ENCODE peak calls at places on chromosomes 6 and 20, in seven cellular contexts. One of them, this sample, is unnamed.

GRCh38 chr6:33696538-33697518 is 14.7 kb downstream of the UQCC2 start:
- DNase-seq in RWPE2: peak
- DNase-seq in cardiac fibroblast: peak
- DNase-seq in lung: peak
- DNase-seq in astrocyte of the cerebellum: peak
- DNase-seq in AG10803: peak
- DNase-seq in left lung: no peak
- DNase-seq in this sample: peak

GRCh38 chr6:17580518-17581048 is 19.5 kb upstream of the FAM8A1 start:
- DNase-seq in RWPE2: no peak
- DNase-seq in cardiac fibroblast: peak
- DNase-seq in lung: peak
- DNase-seq in astrocyte of the cerebellum: peak
- DNase-seq in AG10803: peak
- DNase-seq in left lung: peak
- DNase-seq in this sample: no peak

GRCh38 chr6:111764238-111765182 is 108.7 kb downstream of the FYN start:
- DNase-seq in RWPE2: no peak
- DNase-seq in cardiac fibroblast: no peak
- DNase-seq in lung: no peak
- DNase-seq in astrocyte of the cerebellum: no peak
- DNase-seq in AG10803: no peak
- DNase-seq in left lung: no peak
- DNase-seq in this sample: no peak

GRCh38 chr6:6895929-6896328 is 211.8 kb upstream of the RREB1 start:
- DNase-seq in RWPE2: no peak
- DNase-seq in cardiac fibroblast: no peak
- DNase-seq in lung: no peak
- DNase-seq in astrocyte of the cerebellum: no peak
- DNase-seq in AG10803: no peak
- DNase-seq in left lung: no peak
- DNase-seq in this sample: no peak

GRCh38 chr6:43698584-43699349 is 11.2 kb upstream of the MRPS18A start:
- DNase-seq in RWPE2: no peak
- DNase-seq in cardiac fibroblast: peak
- DNase-seq in lung: no peak
- DNase-seq in astrocyte of the cerebellum: no peak
- DNase-seq in AG10803: peak
- DNase-seq in left lung: no peak
- DNase-seq in this sample: no peak

GRCh38 chr6:149474108-149474935 is 10.5 kb downstream of the ZC3H12D start:
- DNase-seq in RWPE2: no peak
- DNase-seq in cardiac fibroblast: no peak
- DNase-seq in lung: no peak
- DNase-seq in astrocyte of the cerebellum: no peak
- DNase-seq in AG10803: no peak
- DNase-seq in left lung: no peak
- DNase-seq in this sample: no peak

GRCh38 chr6:14310955-14311354 is 193.4 kb downstream of the CD83 start:
- DNase-seq in RWPE2: no peak
- DNase-seq in cardiac fibroblast: no peak
- DNase-seq in lung: peak
- DNase-seq in astrocyte of the cerebellum: no peak
- DNase-seq in AG10803: no peak
- DNase-seq in left lung: peak
- DNase-seq in this sample: no peak

GRCh38 chr6:14153228-14153627 is 35.7 kb downstream of the CD83 start:
- DNase-seq in RWPE2: no peak
- DNase-seq in cardiac fibroblast: no peak
- DNase-seq in lung: no peak
- DNase-seq in astrocyte of the cerebellum: no peak
- DNase-seq in AG10803: no peak
- DNase-seq in left lung: no peak
- DNase-seq in this sample: no peak

GRCh38 chr6:105545206-105545920 is 142.5 kb upstream of the PREP start:
- DNase-seq in RWPE2: no peak
- DNase-seq in cardiac fibroblast: peak
- DNase-seq in lung: no peak
- DNase-seq in astrocyte of the cerebellum: no peak
- DNase-seq in AG10803: peak
- DNase-seq in left lung: no peak
- DNase-seq in this sample: no peak

DNA sequence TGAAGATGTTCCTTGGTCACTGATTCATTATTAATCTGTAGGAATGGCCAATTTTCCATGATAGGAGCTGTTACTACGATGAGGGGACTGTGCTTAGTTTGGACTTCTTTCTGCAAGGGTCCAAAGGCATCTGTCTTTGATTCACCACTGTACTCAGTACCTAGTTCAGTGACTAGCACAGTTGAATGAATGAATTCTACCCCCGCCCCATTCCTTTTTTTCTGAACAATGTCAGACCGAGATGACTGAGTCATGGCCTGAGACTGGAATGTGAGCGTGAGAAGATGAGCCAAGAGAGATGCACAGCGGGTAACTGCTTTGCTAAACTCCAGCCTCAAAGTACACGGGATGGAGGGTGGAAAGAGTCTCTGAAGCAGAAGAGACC is 419 bp upstream of the SNHG17 start:
- DNase-seq in RWPE2: no peak
- DNase-seq in cardiac fibroblast: peak
- DNase-seq in lung: no peak
- DNase-seq in astrocyte of the cerebellum: peak
- DNase-seq in AG10803: peak
- DNase-seq in left lung: no peak
- DNase-seq in this sample: no peak
- TF ChIP-seq CTCF in RWPE2: peak
- TF ChIP-seq CTCF in cardiac fibroblast: no peak
- TF ChIP-seq CTCF in lung: no peak
- TF ChIP-seq CTCF in astrocyte of the cerebellum: no peak
- TF ChIP-seq CTCF in AG10803: no peak
- TF ChIP-seq CTCF in left lung: no peak
- TF ChIP-seq CTCF in this sample: no peak

DNA sequence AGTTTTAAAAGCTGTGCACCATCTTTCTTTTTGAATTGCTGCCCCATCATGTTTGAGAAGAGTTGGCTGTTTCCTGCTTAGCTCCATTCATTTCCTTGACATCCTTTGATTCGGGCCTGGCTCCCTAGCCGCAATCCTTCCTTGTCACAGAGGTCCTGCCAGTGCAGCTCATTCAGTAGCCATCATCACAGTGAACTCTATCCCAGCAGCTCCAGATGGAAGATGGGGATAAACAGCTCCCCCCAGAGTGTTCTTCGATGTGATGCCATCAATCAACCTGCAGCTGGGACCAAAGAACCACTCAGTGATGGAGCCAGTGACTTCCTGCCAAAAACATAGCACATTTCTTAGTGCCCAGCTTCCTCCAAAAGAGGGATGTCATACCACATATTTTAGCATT is 158.8 kb downstream of the FRK start:
- DNase-seq in RWPE2: no peak
- DNase-seq in cardiac fibroblast: no peak
- DNase-seq in lung: no peak
- DNase-seq in astrocyte of the cerebellum: no peak
- DNase-seq in AG10803: no peak
- DNase-seq in left lung: no peak
- DNase-seq in this sample: no peak
- H3K4me3 ChIP-seq in RWPE2: no peak
- H3K4me3 ChIP-seq in cardiac fibroblast: no peak
- H3K4me3 ChIP-seq in lung: no peak
- H3K4me3 ChIP-seq in astrocyte of the cerebellum: no peak
- H3K4me3 ChIP-seq in AG10803: no peak
- H3K4me3 ChIP-seq in left lung: no peak
- H3K4me3 ChIP-seq in this sample: no peak

GRCh38 chr20:50569864-50570836 is 60.0 kb downstream of the PTPN1 start:
- DNase-seq in RWPE2: peak
- DNase-seq in cardiac fibroblast: peak
- DNase-seq in lung: no peak
- DNase-seq in astrocyte of the cerebellum: no peak
- DNase-seq in AG10803: no peak
- DNase-seq in left lung: no peak
- DNase-seq in this sample: no peak
- TF ChIP-seq CTCF in RWPE2: peak
- TF ChIP-seq CTCF in cardiac fibroblast: peak
- TF ChIP-seq CTCF in lung: no peak
- TF ChIP-seq CTCF in astrocyte of the cerebellum: peak
- TF ChIP-seq CTCF in AG10803: peak
- TF ChIP-seq CTCF in left lung: peak
- TF ChIP-seq CTCF in this sample: peak

DNA sequence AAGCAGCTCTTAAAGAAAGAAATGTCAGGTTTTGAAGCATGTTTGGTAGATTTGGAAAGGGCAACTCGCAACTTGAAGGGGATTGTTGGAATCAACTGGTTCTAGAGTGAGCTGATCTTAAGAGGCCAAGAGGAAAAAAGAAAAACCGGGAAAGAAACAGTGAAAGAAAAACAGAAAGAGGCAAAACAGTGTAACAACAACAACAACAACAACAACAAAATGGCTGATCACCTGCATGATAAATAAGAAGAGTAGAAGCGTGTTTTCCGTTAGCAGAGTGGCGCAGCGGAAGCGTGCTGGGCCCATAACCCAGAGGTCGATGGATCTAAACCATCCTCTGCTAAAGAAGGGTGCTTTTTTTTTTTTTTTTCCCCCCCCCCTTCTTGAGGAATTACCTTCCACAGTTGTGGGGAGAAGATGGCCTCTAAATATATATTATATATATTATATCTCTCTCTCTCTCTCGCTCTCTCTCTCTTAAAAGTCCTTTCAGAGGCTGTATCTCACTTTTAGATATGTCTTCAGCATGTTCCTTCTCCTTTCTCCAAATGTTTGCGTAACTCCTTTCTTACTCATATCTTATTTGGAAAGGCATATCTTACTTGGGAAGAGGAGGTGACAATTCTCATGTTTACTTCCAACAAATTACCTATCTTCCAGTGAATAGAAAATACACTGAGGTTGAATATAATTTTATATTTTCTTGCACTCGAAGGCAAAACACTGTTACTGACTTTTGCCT is 134.4 kb downstream of the OR2B2 start:
- DNase-seq in RWPE2: no peak
- DNase-seq in cardiac fibroblast: peak
- DNase-seq in lung: no peak
- DNase-seq in astrocyte of the cerebellum: no peak
- DNase-seq in AG10803: no peak
- DNase-seq in left lung: no peak
- DNase-seq in this sample: no peak
- H3K4me3 ChIP-seq in RWPE2: no peak
- H3K4me3 ChIP-seq in cardiac fibroblast: no peak
- H3K4me3 ChIP-seq in lung: no peak
- H3K4me3 ChIP-seq in astrocyte of the cerebellum: no peak
- H3K4me3 ChIP-seq in AG10803: no peak
- H3K4me3 ChIP-seq in left lung: no peak
- H3K4me3 ChIP-seq in this sample: peak

DNA sequence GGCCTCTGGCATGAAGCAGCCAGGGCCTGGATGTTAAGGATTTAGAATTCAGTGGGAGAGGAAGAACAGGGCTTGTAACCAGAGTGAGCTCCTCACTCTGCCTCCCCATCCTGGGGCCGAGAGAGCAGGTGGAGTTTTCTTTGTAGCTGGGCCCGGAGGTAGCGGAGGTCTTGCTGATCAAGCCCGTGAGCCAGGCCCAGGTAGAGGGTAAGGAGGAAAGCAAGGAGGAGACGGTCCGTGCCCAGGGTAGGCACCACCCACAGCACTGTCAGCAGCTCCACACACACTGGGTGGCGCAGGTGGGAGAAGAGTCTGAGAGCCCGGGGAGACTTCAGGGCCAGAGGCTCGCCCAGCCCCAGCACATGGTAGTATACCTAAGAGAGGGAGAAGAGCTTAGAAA is 2.1 kb upstream of the PPP1R18 start:
- DNase-seq in RWPE2: no peak
- DNase-seq in cardiac fibroblast: no peak
- DNase-seq in lung: no peak
- DNase-seq in astrocyte of the cerebellum: no peak
- DNase-seq in AG10803: no peak
- DNase-seq in left lung: no peak
- DNase-seq in this sample: no peak
- TF ChIP-seq CTCF in RWPE2: no peak
- TF ChIP-seq CTCF in cardiac fibroblast: no peak
- TF ChIP-seq CTCF in lung: no peak
- TF ChIP-seq CTCF in astrocyte of the cerebellum: no peak
- TF ChIP-seq CTCF in AG10803: no peak
- TF ChIP-seq CTCF in left lung: no peak
- TF ChIP-seq CTCF in this sample: no peak

GRCh38 chr20:62482136-62482833 is 6.5 kb upstream of the GATA5 start:
- DNase-seq in RWPE2: peak
- DNase-seq in cardiac fibroblast: no peak
- DNase-seq in lung: no peak
- DNase-seq in astrocyte of the cerebellum: no peak
- DNase-seq in AG10803: no peak
- DNase-seq in left lung: no peak
- DNase-seq in this sample: no peak
- H3K4me3 ChIP-seq in RWPE2: no peak
- H3K4me3 ChIP-seq in cardiac fibroblast: no peak
- H3K4me3 ChIP-seq in lung: no peak
- H3K4me3 ChIP-seq in astrocyte of the cerebellum: no peak
- H3K4me3 ChIP-seq in AG10803: no peak
- H3K4me3 ChIP-seq in left lung: no peak
- H3K4me3 ChIP-seq in this sample: no peak

DNA sequence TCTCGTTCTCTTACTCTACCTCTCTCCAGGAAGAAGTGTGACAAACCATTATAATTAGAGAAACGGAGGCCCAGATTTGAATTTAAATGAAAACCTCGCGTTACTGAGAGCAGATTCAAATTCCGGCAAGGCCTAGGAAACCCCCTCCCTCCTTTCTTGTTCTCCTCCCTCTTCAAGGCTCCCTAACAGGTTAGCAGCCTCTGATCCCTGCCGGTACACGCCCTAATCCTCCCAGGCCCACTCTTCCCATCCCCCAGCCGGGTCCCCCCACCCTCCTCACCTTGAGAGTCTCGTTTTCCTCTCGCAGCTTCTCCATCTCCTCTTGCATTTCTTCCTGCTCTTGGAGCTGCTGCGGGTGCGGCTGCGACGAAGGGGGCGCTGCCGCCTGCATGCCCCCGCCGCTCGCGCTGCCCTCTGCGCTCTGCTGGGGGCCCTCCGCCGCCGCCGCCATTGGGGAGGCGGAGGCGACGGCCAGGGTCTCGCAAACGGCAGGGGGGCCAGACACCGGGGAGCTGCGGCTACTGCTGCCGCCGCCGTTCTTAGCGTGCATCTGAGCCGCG is 3.8 kb downstream of the MTCL3 start:
- DNase-seq in RWPE2: no peak
- DNase-seq in cardiac fibroblast: peak
- DNase-seq in lung: no peak
- DNase-seq in astrocyte of the cerebellum: no peak
- DNase-seq in AG10803: no peak
- DNase-seq in left lung: no peak
- DNase-seq in this sample: no peak
- TF ChIP-seq CTCF in RWPE2: no peak
- TF ChIP-seq CTCF in cardiac fibroblast: no peak
- TF ChIP-seq CTCF in lung: no peak
- TF ChIP-seq CTCF in astrocyte of the cerebellum: peak
- TF ChIP-seq CTCF in AG10803: no peak
- TF ChIP-seq CTCF in left lung: no peak
- TF ChIP-seq CTCF in this sample: no peak

This sample was measured in HFF-Myc.